ENCODE peak calls at places on chromosomes 3 and 15, in six cellular contexts. R is RWPE2, J is bronchial epithelial cell, T is GM12865, H is IMR-90, Q is cardiac muscle cell. M is an unnamed sample.

GRCh38 chr15:78944669-78945407 is at the start of gene CTSH:
- DNase-seq in T (peak; percentile 92), Q (peak; percentile 83), H (peak; percentile 17), R (no peak), J (no peak), M (peak; percentile 93)

GRCh38 chr3:181616088-181617070 is 95.3 kb upstream of the SOX2 start:
- DNase-seq in R (no peak), Q (no peak), T (no peak), H (no peak), J (no peak), M (no peak)

GRCh38 chr3:183264249-183264648 is 11.2 kb downstream of the B3GNT5 start:
- DNase-seq in Q (no peak), H (no peak), R (no peak), J (peak; percentile 51), T (no peak), M (no peak)

GRCh38 chr3:159788987-159789386 is 199.6 kb upstream of the IL12A start:
- DNase-seq in J (peak; percentile 88), H (no peak), Q (no peak), R (no peak), T (no peak), M (no peak)

GRCh38 chr15:25345943-25346342 is 92.9 kb downstream of the UBE3A start:
- DNase-seq in R (no peak), T (no peak), J (peak; percentile 13), Q (peak; percentile 50), H (peak; percentile 4), M (no peak)

GRCh38 chr3:24165583-24165982 is 220.5 kb downstream of the NR1D2 start:
- DNase-seq in T (no peak), J (no peak), R (no peak), H (no peak), Q (no peak), M (no peak)

GRCh38 chr3:120498947-120499346 is 48.2 kb upstream of the FSTL1 start:
- DNase-seq in Q (peak; percentile 42), J (peak; percentile 64), T (no peak), R (no peak), H (peak; percentile 99), M (no peak)

GRCh38 chr15:81411056-81411455 is 37.0 kb upstream of the TMC3 start:
- DNase-seq in Q (no peak), T (no peak), R (no peak), J (no peak), H (no peak), M (no peak)

GRCh38 chr15:36645106-36645505 is 65.7 kb downstream of the CDIN1 start:
- DNase-seq in R (no peak), T (no peak), H (peak; percentile 4), Q (no peak), J (peak; percentile 21), M (no peak)

GRCh38 chr3:151225040-151225975 is 22.3 kb upstream of the GPR171 start:
- DNase-seq in R (no peak), Q (no peak), T (no peak), H (no peak), J (no peak), M (no peak)

GRCh38 chr15:49620174-49620573 is 444 bp downstream of the FAM227B start:
- DNase-seq in R (no peak), T (peak; percentile 11), H (peak; percentile 33), Q (no peak), J (peak; percentile 53), M (no peak)

GRCh38 chr15:95972136-95972553 is 358.4 kb upstream of the NR2F2 start:
- DNase-seq in T (peak; percentile 14), R (no peak), Q (peak; percentile 9), J (no peak), H (peak; percentile 85), M (no peak)

GRCh38 chr15:92421980-92422379 is 28.3 kb downstream of the ST8SIA2 start:
- DNase-seq in H (peak; percentile 14), J (peak; percentile 7), R (no peak), Q (no peak), T (no peak), M (no peak)

GRCh38 chr3:168066882-168067281 is 28.8 kb downstream of the GOLIM4 start:
- DNase-seq in R (no peak), J (no peak), H (no peak), Q (no peak), T (no peak), M (no peak)

GRCh38 chr3:194967126-194968117 is 281.7 kb downstream of the FAM43A start:
- DNase-seq in Q (no peak), R (no peak), J (no peak), H (no peak), T (no peak), M (no peak)

GRCh38 chr3:194960446-194961032 is 274.9 kb downstream of the FAM43A start:
- DNase-seq in Q (no peak), J (no peak), R (no peak), T (no peak), H (no peak), M (no peak)

GRCh38 chr3:194961555-194961954 is 275.9 kb downstream of the FAM43A start:
- DNase-seq in Q (no peak), T (no peak), H (no peak), J (no peak), R (no peak), M (no peak)

GRCh38 chr3:194961149-194961548 is 275.5 kb downstream of the FAM43A start:
- DNase-seq in T (no peak), J (no peak), Q (no peak), H (no peak), R (no peak), M (no peak)

DNA sequence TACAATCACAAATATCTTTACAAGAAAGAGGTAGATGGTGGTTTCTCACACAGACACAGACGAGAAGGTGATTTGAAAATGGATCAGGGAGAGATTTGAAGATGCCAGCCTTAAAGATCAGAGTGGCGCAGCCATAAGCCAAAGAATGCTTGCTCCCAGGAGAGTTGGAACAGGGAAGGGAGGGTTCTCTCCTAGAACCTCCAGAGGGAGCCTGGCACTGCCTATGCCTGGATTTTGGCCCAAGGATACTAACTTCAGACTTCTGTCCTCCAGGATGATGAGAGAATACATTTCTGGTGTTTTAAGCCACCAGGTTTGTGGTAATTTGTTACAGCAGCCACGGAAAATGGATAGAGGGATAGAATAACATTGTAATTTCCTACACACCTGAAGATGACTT is 279.1 kb downstream of the FAM43A start:
- DNase-seq in J (peak; percentile 13), H (no peak), R (no peak), T (no peak), Q (no peak), M (no peak)
- TF ChIP-seq CTCF in J (peak; percentile 30), H (no peak), R (peak; percentile 34), T (no peak), Q (no peak), M (no peak)

GRCh38 chr15:55740981-55741591 is 1.9 kb downstream of the PRTG start:
- DNase-seq in R (no peak), J (no peak), T (no peak), Q (no peak), H (no peak), M (no peak)

GRCh38 chr15:55740479-55740878 is 2.5 kb downstream of the PRTG start:
- DNase-seq in H (no peak), T (no peak), R (no peak), Q (no peak), J (no peak), M (no peak)

GRCh38 chr15:55742498-55742926 is 440 bp downstream of the PRTG start:
- DNase-seq in T (peak; percentile 9), R (peak; percentile 76), Q (peak; percentile 61), J (no peak), H (peak; percentile 22), M (peak; percentile 58)

GRCh38 chr15:55742927-55743614 is at the start of gene PRTG:
- DNase-seq in H (peak; percentile 69), Q (peak; percentile 95), R (peak; percentile 82), J (no peak), T (peak; percentile 20), M (peak; percentile 60)

DNA sequence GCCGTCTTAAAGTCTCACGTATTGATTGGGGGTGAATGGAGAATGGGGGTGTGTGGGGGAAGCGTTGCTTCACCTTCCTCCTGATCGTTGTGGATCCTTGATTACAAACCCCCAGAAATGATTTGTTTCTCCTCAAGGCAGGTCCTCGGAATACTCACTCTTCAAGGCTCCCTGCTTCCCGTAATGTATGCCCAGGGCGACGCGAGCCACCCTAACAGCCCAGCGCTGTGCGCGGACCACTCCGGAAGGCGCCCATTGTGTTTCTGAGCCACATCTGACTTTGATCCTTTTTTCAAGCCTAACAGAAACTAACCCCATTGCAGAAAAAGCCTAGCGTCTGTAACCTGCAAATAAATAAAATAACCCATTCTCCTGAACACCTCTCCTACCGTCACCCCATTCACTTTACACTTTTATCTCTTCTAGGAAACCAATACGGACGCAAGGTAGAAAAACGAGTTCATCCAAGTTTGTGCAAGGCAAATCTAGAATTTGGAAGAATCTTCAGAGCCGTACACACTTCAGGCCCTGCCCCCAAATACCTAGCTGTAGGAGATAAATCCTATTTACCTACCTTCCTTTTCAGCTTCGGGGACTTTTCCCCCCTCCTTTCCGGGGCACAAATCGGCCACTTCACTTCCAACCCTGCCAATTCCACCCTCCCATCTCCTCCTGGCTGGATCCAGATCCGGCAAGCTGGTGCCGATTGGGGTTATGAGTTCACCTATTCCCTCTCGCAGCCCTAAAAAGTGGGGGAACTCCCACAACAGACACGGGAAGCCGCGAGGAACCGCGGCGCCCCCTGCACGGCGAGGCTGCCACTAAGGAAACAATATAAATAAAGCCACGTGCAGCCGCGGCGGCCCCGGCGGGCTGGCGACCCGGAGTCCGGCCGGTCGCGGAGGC is 1.1 kb downstream of the PRTG start:
- DNase-seq in T (peak; percentile 15), Q (peak; percentile 61), H (no peak), R (no peak), J (no peak), M (peak; percentile 53)
- TF ChIP-seq CTCF in T (no peak), Q (peak; percentile 17), H (no peak), R (peak; percentile 43), J (no peak), M (no peak)

GRCh38 chr15:70680817-70681216 is 82.5 kb downstream of the UACA start:
- DNase-seq in Q (no peak), H (no peak), T (no peak), R (no peak), J (no peak), M (no peak)

DNA sequence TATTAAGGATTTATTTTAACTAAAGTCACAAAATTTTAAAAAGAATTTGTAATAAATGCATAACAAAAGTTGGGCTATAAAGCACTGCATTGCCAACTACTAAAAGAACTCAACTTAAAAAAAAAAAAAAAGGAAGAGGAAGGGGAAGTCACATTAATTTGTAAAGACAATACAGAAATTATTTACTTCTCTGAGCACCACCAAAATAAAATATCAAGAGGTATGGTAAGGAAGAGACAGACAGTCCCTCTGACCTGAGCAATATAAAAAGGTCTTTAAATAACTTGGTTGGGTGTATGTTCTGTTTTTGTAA is 83.5 kb downstream of the UACA start:
- DNase-seq in T (no peak), J (no peak), Q (no peak), H (no peak), R (no peak), M (no peak)
- TF ChIP-seq CTCF in T (no peak), J (no peak), Q (no peak), H (no peak), R (peak; percentile 79), M (no peak)

GRCh38 chr3:30711867-30712266 is 105.5 kb downstream of the TGFBR2 start:
- DNase-seq in H (no peak), Q (no peak), J (no peak), R (no peak), T (no peak), M (no peak)

GRCh38 chr3:30708472-30708871 is 102.1 kb downstream of the TGFBR2 start:
- DNase-seq in T (no peak), R (no peak), J (peak; percentile 73), Q (no peak), H (no peak), M (no peak)

GRCh38 chr3:30710017-30710416 is 103.6 kb downstream of the TGFBR2 start:
- DNase-seq in T (no peak), J (no peak), H (no peak), R (no peak), Q (no peak), M (no peak)

GRCh38 chr3:30704931-30705890 is 98.8 kb downstream of the TGFBR2 start:
- DNase-seq in H (no peak), Q (no peak), T (no peak), R (no peak), J (no peak), M (no peak)

GRCh38 chr3:30707825-30708224 is 101.4 kb downstream of the TGFBR2 start:
- DNase-seq in T (no peak), Q (no peak), R (no peak), J (no peak), H (no peak), M (no peak)
- TF ChIP-seq CTCF in T (no peak), Q (no peak), R (no peak), J (no peak), H (no peak), M (no peak)